ENCODE peak calls at places on chromosomes 12 and 14, in nine cellular contexts. G, Z, X, I, F, M, L, J and U are unnamed samples.

GRCh38 chr14:49617846-49618519 is 2.4 kb downstream of the RPL36AL start:
- DNase-seq in G (no peak), Z (no peak), X (no peak), I (no peak), F (no peak), M (no peak), L (no peak), J (no peak), U (no peak)

GRCh38 chr14:91048256-91048655 is 12.2 kb downstream of the RPS6KA5 start:
- DNase-seq in G (no peak), Z (no peak), X (no peak), I (no peak), F (no peak), M (no peak), L (no peak), J (no peak), U (no peak)

GRCh38 chr14:55438066-55438683 is 2.2 kb downstream of the TBPL2 start:
- DNase-seq in G (peak; percentile 70), Z (no peak), X (no peak), I (no peak), F (no peak), M (no peak), L (peak; percentile 59), J (peak; percentile 25), U (no peak)

GRCh38 chr12:123996581-123996980 is 23.6 kb downstream of the ZNF664 start:
- DNase-seq in G (no peak), Z (no peak), X (no peak), I (no peak), F (no peak), M (no peak), L (no peak), J (no peak), U (no peak)

GRCh38 chr12:6229823-6230222 is 29.6 kb downstream of the CD9 start:
- DNase-seq in G (peak; percentile 58), Z (no peak), X (no peak), I (peak; percentile 91), F (peak; percentile 49), M (peak; percentile 79), L (no peak), J (peak; percentile 68), U (peak; percentile 74)

GRCh38 chr12:90816353-90817089 is 138.5 kb downstream of the CCER1 start:
- DNase-seq in G (no peak), Z (no peak), X (no peak), I (no peak), F (no peak), M (no peak), L (no peak), J (no peak), U (no peak)

GRCh38 chr14:36522972-36523685 is 3.1 kb upstream of the NKX2-1 start:
- DNase-seq in G (no peak), Z (no peak), X (no peak), I (no peak), F (no peak), M (no peak), L (no peak), J (no peak), U (no peak)

GRCh38 chr12:20601668-20602280 is 93.4 kb upstream of the SLCO1C1 start:
- DNase-seq in G (no peak), Z (no peak), X (no peak), I (no peak), F (no peak), M (no peak), L (peak; percentile 18), J (no peak), U (no peak)

GRCh38 chr14:75002392-75003249 is at the start of gene EIF2B2:
- DNase-seq in G (peak; percentile 99), Z (peak; percentile 97), X (peak; percentile 95), I (peak; percentile 99), F (peak; percentile 97), M (peak; percentile 99), L (peak; percentile 95), J (peak; percentile 96), U (peak; percentile 97)

GRCh38 chr14:75005357-75005756 is 2.6 kb downstream of the EIF2B2 start:
- DNase-seq in G (no peak), Z (no peak), X (no peak), I (no peak), F (no peak), M (no peak), L (no peak), J (no peak), U (no peak)

GRCh38 chr14:75001261-75001660 is 1.5 kb upstream of the EIF2B2 start:
- DNase-seq in G (no peak), Z (no peak), X (no peak), I (no peak), F (no peak), M (no peak), L (no peak), J (no peak), U (no peak)

GRCh38 chr14:75001899-75002298 is 822 bp upstream of the EIF2B2 start:
- DNase-seq in G (no peak), Z (no peak), X (no peak), I (no peak), F (no peak), M (no peak), L (no peak), J (no peak), U (no peak)

DNA sequence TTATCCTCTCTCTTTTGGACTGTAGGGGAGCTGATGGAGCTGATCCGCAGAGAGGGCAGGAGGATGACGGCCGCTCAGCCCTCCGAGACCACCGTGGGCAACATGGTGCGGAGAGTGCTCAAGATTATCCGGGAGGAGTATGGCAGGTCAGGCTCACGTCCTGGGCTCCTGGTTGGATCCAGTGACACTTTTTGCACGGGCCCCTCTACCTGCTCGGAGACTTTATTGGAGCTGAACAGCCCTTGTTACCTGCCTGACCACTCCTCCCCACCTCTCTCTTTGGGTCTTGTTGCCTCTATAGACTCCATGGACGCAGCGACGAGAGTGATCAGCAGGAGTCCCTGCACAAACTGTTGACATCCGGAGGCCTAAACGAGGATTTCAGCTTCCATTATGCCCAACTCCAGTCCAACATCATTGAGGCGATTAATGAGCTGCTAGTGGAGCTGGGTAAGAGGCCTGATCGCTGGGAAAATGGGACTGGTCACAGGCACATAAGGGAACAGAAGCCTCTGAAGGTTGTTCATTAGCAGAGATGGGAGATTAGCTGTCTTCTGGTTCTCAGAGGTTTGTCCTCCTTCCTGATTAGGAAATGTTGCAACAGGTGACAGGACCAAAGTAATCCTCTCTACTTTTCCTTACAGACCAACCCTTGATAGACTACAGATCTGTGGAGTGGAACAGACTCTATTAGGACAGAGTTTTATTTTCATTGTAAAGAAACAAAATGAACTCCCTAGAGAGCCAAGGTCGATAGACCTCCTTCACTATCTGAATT is 718 bp downstream of the EIF2B2 start:
- DNase-seq in G (no peak), Z (no peak), X (no peak), I (no peak), F (no peak), M (no peak), L (no peak), J (no peak), U (no peak)
- H3K4me1 ChIP-seq in G (peaks cover 10% of the 10 kb centered on the region), Z (no peaks in the 10 kb centered on the region), X (peaks cover 4% of the 10 kb centered on the region), I (peaks cover 35% of the 10 kb centered on the region), F (peaks cover 5% of the 10 kb centered on the region), M (peaks cover 11% of the 10 kb centered on the region), L (peaks cover 8% of the 10 kb centered on the region), J (peaks cover 11% of the 10 kb centered on the region), U (peaks cover 8% of the 10 kb centered on the region)

DNA sequence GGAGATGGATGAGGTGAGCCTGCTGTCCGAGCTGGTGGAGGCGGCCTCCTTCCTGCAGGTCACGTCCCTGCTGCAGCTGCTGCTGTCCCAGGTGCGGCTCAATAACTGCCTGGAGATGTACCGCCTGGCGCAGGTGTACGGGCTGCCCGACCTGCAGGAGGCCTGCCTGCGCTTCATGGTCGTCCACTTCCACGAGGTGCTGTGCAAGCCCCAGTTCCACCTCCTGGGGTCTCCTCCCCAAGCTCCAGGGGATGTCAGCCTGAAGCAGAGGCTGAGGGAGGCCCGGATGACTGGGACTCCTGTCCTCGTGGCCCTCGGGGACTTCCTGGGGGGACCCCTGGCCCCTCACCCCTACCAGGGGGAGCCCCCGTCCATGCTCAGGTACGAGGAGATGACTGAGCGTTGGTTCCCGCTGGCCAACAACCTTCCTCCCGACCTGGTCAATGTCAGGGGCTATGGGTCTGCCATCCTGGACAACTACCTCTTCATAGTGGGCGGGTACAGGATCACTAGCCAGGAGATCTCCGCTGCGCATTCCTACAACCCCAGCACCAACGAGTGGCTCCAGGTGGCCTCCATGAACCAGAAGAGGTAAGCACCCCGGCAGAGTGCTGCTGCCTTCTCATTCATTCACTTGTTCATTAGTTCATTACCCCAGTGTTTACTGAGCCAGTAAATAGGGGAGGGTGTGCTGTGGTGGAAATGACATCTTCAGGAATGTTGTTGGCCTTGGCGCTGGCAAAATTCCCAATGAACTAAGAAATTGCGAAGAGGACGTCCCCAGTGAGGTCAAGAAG is 774 bp upstream of the MANSC4 start:
- DNase-seq in G (peak; percentile 87), Z (peak; percentile 38), X (no peak), I (no peak), F (no peak), M (no peak), L (peak; percentile 28), J (peak; percentile 52), U (peak; percentile 30)
- TF ChIP-seq POLR2A in G (no peak), Z (no peak), X (no peak), I (no peak), F (no peak), M (no peak), L (no peak), J (no peak), U (no peak)

GRCh38 chr12:120227233-120228040 is 26.5 kb upstream of the RPLP0 start:
- DNase-seq in G (no peak), Z (no peak), X (no peak), I (no peak), F (no peak), M (no peak), L (no peak), J (no peak), U (no peak)

GRCh38 chr12:120228041-120228290 is 27.1 kb upstream of the RPLP0 start:
- DNase-seq in G (no peak), Z (no peak), X (no peak), I (no peak), F (no peak), M (no peak), L (no peak), J (no peak), U (no peak)

GRCh38 chr12:120225200-120225558 is 24.3 kb upstream of the RPLP0 start:
- DNase-seq in G (no peak), Z (no peak), X (no peak), I (no peak), F (no peak), M (no peak), L (no peak), J (no peak), U (no peak)

GRCh38 chr12:120224304-120225199 is 23.6 kb upstream of the RPLP0 start:
- DNase-seq in G (peak; percentile 61), Z (no peak), X (no peak), I (peak; percentile 80), F (no peak), M (peak; percentile 82), L (no peak), J (no peak), U (no peak)

DNA sequence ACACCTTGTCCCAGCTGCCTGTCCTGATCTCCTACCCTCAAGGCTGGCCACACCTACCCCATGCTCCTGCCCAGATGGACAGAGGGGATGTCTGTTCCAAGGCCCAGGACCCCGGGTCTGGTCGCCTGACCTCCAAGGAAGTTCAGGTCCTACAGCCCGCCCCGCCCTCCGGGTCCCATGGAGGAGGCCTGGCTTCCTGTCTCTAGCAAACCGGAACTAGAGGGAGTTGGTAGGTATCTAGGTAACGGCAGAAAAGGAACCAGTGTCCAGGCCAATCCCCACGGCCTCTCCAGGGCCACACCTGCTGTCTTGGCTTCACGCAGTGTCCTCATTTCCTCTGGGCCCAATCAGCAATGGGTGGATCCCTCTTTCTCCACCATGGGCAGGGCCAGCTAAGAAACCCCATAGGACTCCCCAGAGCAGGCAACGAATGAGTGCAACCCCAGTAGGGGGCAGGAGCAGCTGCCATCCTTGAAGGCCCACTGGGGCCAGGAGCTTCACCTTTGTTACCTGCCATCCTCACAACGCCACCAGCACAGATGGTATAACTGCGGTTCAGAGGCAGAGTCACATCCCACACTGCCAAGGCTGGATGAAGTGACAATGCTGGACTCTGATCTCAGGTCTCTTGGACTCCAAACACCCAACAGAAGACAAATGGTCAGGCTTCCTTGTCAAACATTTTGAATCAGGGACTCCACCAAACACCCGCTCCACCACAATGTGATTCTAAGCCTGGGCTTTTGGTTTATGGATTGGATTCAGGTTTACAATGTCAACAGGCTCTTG is 25.1 kb upstream of the RPLP0 start:
- DNase-seq in G (no peak), Z (peak; percentile 24), X (no peak), I (no peak), F (no peak), M (peak; percentile 90), L (no peak), J (no peak), U (no peak)
- H3K4me1 ChIP-seq in G (peaks cover 69% of the 10 kb centered on the region), Z (peaks cover 41% of the 10 kb centered on the region), X (peaks cover 31% of the 10 kb centered on the region), I (peaks cover 73% of the 10 kb centered on the region), F (peaks cover 25% of the 10 kb centered on the region), M (peaks cover 52% of the 10 kb centered on the region), L (peaks cover 66% of the 10 kb centered on the region), J (peaks cover 66% of the 10 kb centered on the region), U (peaks cover 27% of the 10 kb centered on the region)

DNA sequence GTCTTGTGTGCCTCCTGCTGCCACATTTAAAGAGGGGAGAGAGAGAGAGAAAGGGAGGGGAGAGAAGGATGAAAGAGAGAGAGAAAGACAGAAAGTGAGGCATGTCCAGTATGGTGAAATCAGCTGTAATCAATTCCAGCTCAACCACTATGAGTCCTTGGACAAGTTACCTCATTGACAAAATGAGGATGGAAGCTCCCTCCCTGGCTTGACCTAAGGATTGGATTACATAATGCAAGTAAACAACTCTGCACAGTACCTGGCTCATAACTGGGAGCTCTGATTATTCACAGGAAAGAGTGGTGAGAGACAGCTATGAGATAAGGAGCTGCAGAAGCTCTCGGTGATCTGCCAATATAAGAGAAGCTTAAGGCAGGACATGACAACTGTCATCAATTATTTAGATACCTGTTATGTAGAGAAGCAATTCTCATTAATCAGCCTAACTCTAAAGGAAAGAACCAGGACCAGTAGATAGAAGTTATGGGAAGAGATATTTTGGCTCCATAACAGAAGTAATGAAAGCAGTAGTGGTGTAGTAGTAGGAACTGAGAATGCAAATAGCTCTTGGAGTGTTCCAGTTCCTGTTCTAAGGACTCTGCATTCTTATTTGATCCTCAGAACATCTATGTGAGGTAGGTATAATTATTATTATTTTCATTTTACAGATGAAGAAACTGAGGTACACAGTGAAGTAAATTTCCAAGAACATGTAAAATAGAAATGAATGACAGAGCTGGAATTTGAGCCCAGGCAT is 791.6 kb downstream of the DIO2 start:
- DNase-seq in G (no peak), Z (no peak), X (no peak), I (no peak), F (no peak), M (no peak), L (no peak), J (no peak), U (no peak)
- TF ChIP-seq POLR2A in G (no peak), Z (no peak), X (no peak), I (no peak), F (no peak), M (no peak), L (no peak), J (no peak), U (no peak)